ENCODE peak calls at places on chromosomes 12 and 14, in four cellular contexts. One of them, this sample, is unnamed.

GRCh38 chr12:47967461-47968430 is 4.3 kb downstream of the TMEM106C start:
- DNase-seq in IMR-90: peak; percentile 17
- DNase-seq in mesendoderm: no peak
- DNase-seq in trophoblast cell: no peak
- DNase-seq in this sample: peak; percentile 48

GRCh38 chr14:32083789-32084188 is 6.7 kb downstream of the ARHGAP5 start:
- DNase-seq in IMR-90: no peak
- DNase-seq in mesendoderm: no peak
- DNase-seq in trophoblast cell: no peak
- DNase-seq in this sample: no peak

GRCh38 chr12:1993341-1993740 is 10.9 kb downstream of the DCP1B start:
- DNase-seq in IMR-90: peak; percentile 98
- DNase-seq in mesendoderm: no peak
- DNase-seq in trophoblast cell: peak; percentile 1
- DNase-seq in this sample: peak; percentile 98

GRCh38 chr12:93990832-93991748 is 157.3 kb upstream of the PLXNC1 start:
- DNase-seq in IMR-90: peak; percentile 52
- DNase-seq in mesendoderm: peak; percentile 92
- DNase-seq in trophoblast cell: no peak
- DNase-seq in this sample: peak; percentile 43

GRCh38 chr14:20631821-20632389 is 9.6 kb downstream of the OR6S1 start:
- DNase-seq in IMR-90: peak; percentile 56
- DNase-seq in mesendoderm: peak; percentile 86
- DNase-seq in trophoblast cell: peak; percentile 40
- DNase-seq in this sample: peak; percentile 69

GRCh38 chr12:93318720-93319522 is 58.8 kb upstream of the NUDT4 start:
- DNase-seq in IMR-90: no peak
- DNase-seq in mesendoderm: no peak
- DNase-seq in trophoblast cell: no peak
- DNase-seq in this sample: no peak

GRCh38 chr14:20781805-20782204 is 737 bp downstream of the RNASE6 start:
- DNase-seq in IMR-90: no peak
- DNase-seq in mesendoderm: no peak
- DNase-seq in trophoblast cell: no peak
- DNase-seq in this sample: no peak

GRCh38 chr14:34038358-34039057 is 87.6 kb upstream of the EGLN3 start:
- DNase-seq in IMR-90: no peak
- DNase-seq in mesendoderm: no peak
- DNase-seq in trophoblast cell: peak; percentile 30
- DNase-seq in this sample: no peak

GRCh38 chr12:122458105-122459035 is 35.9 kb upstream of the CLIP1 start:
- DNase-seq in IMR-90: no peak
- DNase-seq in mesendoderm: no peak
- DNase-seq in trophoblast cell: no peak
- DNase-seq in this sample: no peak

GRCh38 chr12:120847392-120848157 is 56.6 kb downstream of the SPPL3 start:
- DNase-seq in IMR-90: no peak
- DNase-seq in mesendoderm: no peak
- DNase-seq in trophoblast cell: no peak
- DNase-seq in this sample: no peak

GRCh38 chr12:48940181-48940580 is 14.9 kb upstream of the FKBP11 start:
- DNase-seq in IMR-90: peak; percentile 26
- DNase-seq in mesendoderm: no peak
- DNase-seq in trophoblast cell: no peak
- DNase-seq in this sample: no peak

GRCh38 chr12:4268549-4269181 is 4.9 kb upstream of the CCND2 start:
- DNase-seq in IMR-90: no peak
- DNase-seq in mesendoderm: no peak
- DNase-seq in trophoblast cell: no peak
- DNase-seq in this sample: peak; percentile 34

GRCh38 chr14:100190126-100190525 is 30.7 kb upstream of the DEGS2 start:
- DNase-seq in IMR-90: no peak
- DNase-seq in mesendoderm: no peak
- DNase-seq in trophoblast cell: no peak
- DNase-seq in this sample: no peak

GRCh38 chr14:100192672-100193416 is 33.4 kb upstream of the DEGS2 start:
- DNase-seq in IMR-90: peak; percentile 91
- DNase-seq in mesendoderm: peak; percentile 99
- DNase-seq in trophoblast cell: peak; percentile 100
- DNase-seq in this sample: peak; percentile 96

GRCh38 chr14:100191584-100192249 is 32.3 kb upstream of the DEGS2 start:
- DNase-seq in IMR-90: no peak
- DNase-seq in mesendoderm: no peak
- DNase-seq in trophoblast cell: no peak
- DNase-seq in this sample: no peak

GRCh38 chr14:100193417-100194357 is 34.2 kb upstream of the DEGS2 start:
- DNase-seq in IMR-90: no peak
- DNase-seq in mesendoderm: no peak
- DNase-seq in trophoblast cell: no peak
- DNase-seq in this sample: no peak

DNA sequence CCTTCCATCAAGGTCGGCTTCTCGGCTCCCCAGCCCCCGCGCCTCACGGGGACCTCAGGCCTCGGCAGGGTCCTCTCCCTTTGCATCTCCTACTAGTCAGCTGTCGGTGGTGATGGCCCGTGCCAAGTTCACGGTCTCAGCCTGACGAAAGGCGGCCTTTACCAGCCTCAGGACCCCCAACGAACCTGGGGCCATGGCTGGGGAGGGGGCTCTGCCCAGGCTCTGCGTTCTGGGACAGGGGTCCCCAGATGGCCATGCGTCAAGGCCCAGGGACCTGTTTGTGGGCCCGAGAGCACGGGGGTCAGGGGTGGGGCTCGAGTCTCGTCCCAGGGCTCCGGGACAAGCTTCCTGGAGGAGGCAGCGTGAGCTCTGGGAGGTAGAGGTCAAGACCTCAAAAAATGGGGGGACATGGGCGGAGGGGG is 32.8 kb upstream of the DEGS2 start:
- DNase-seq in IMR-90: no peak
- DNase-seq in mesendoderm: no peak
- DNase-seq in trophoblast cell: no peak
- DNase-seq in this sample: no peak
- H3K4me3 ChIP-seq in IMR-90: peak overlapping the region; percentile 52
- H3K4me3 ChIP-seq in mesendoderm: no peak overlapping the region
- H3K4me3 ChIP-seq in trophoblast cell: peak overlapping the region; percentile 51
- H3K4me3 ChIP-seq in this sample: peak overlapping the region; percentile 79

DNA sequence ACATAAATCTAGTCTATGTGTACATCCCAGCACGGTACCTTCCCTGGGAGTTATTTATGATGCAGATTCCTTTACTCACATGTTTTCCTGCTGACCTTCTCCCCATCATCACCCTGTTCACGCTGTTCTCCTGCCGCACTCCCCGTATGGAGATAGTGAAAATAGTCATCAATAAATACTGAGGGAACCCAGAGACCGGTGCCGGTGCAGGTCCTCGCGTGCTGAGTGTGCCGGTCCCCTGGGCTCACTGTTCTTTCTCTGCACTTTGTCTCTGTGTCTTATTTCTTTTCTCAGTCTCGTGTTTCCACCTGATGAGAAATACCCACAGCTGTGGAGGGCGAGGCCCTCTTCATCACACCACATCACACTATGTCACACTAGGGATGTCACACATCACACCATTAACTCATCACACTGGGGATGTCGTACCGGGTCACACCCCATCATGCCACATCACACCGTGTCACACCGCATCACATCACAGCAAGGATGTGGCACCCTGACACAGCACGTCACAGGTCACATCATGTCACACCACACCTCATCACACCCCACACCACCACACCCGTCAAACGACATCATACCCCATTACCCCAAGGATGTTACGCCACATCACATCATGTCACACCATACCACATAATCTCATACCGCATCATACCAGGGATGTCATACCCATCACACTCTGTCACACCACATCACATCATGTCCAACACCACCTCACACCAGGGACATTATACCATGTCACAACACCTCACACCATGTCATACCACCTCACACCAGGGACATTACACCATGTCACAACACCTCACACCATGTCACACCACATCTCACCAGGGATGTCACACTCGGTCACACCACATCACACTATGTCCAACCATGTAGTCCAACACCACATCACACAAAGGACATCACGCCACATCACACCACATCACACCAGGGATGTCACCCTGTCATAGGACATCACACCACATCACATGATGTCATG is 207.0 kb downstream of the TMEM121 start:
- DNase-seq in IMR-90: no peak
- DNase-seq in mesendoderm: no peak
- DNase-seq in trophoblast cell: no peak
- DNase-seq in this sample: no peak
- H3K23ac ChIP-seq in IMR-90: no peak overlapping the region
- H3K23ac ChIP-seq in mesendoderm: no peak overlapping the region
- H3K23ac ChIP-seq in trophoblast cell: peak overlapping the region; percentile 5
- H3K23ac ChIP-seq in this sample: no peak overlapping the region

GRCh38 chr12:69332815-69333358 is 15.3 kb upstream of the LYZ start:
- DNase-seq in IMR-90: no peak
- DNase-seq in mesendoderm: no peak
- DNase-seq in trophoblast cell: no peak
- DNase-seq in this sample: no peak

GRCh38 chr12:69330475-69331473 is 17.4 kb upstream of the LYZ start:
- DNase-seq in IMR-90: peak; percentile 1
- DNase-seq in mesendoderm: peak; percentile 64
- DNase-seq in trophoblast cell: no peak
- DNase-seq in this sample: peak; percentile 24

GRCh38 chr12:69331482-69331845 is 16.7 kb upstream of the LYZ start:
- DNase-seq in IMR-90: no peak
- DNase-seq in mesendoderm: no peak
- DNase-seq in trophoblast cell: no peak
- DNase-seq in this sample: no peak

GRCh38 chr12:69334138-69334537 is 14.0 kb upstream of the LYZ start:
- DNase-seq in IMR-90: no peak
- DNase-seq in mesendoderm: no peak
- DNase-seq in trophoblast cell: no peak
- DNase-seq in this sample: no peak

DNA sequence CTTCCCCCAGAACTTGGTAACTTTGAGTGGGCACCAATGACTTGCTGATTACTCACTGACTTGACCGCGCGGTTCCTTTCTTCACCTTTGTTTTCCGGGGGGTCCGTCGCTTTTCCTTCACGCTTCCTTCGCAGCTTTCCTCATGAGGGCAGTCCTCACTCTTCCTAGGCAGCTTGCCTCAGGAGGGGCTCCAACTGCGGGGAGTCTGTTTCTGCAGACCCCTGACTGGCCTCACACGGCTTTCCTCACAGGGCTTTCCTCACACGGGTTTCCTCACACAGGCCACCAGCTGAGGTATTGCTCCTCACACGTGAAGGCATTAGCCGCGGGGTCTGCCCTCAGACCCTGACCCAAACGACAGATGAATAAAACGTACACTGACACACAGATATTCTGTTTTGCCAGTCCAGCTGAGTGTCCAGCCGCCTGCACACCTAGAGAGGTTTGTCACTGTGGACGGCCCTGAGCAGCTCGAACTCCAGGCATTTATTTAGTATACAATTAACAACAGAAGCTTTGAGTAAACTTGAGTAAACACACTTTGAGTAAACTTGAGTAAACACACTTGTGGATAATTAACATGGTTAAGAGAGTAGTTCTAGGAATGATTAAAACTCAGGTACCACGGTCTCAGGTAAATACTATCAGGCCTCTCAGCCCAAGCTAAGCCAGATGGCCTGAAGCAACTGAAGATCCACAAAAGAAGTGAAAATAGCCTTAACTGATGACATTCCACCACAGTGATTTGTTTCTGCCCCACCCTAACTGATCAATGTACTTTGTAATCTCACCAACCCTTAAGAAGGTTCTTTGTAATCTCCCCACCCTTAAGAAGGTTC is 16.1 kb upstream of the LYZ start:
- DNase-seq in IMR-90: no peak
- DNase-seq in mesendoderm: peak; percentile 42
- DNase-seq in trophoblast cell: no peak
- DNase-seq in this sample: no peak
- H3K4me3 ChIP-seq in IMR-90: no peak overlapping the region
- H3K4me3 ChIP-seq in mesendoderm: no peak overlapping the region
- H3K4me3 ChIP-seq in trophoblast cell: no peak overlapping the region
- H3K4me3 ChIP-seq in this sample: peak overlapping the region; percentile 77

GRCh38 chr12:124713436-124714082 is 146.1 kb upstream of the NCOR2 start:
- DNase-seq in IMR-90: peak; percentile 89
- DNase-seq in mesendoderm: no peak
- DNase-seq in trophoblast cell: peak; percentile 56
- DNase-seq in this sample: peak; percentile 98

GRCh38 chr12:124718052-124718451 is 145.6 kb downstream of the SCARB1 start:
- DNase-seq in IMR-90: no peak
- DNase-seq in mesendoderm: no peak
- DNase-seq in trophoblast cell: no peak
- DNase-seq in this sample: no peak

GRCh38 chr12:124718458-124718857 is 145.2 kb downstream of the SCARB1 start:
- DNase-seq in IMR-90: no peak
- DNase-seq in mesendoderm: no peak
- DNase-seq in trophoblast cell: no peak
- DNase-seq in this sample: no peak

GRCh38 chr12:124715121-124715990 is 147.9 kb upstream of the NCOR2 start:
- DNase-seq in IMR-90: peak; percentile 35
- DNase-seq in mesendoderm: no peak
- DNase-seq in trophoblast cell: peak; percentile 80
- DNase-seq in this sample: no peak

GRCh38 chr12:124716208-124717141 is 147.2 kb downstream of the SCARB1 start:
- DNase-seq in IMR-90: no peak
- DNase-seq in mesendoderm: no peak
- DNase-seq in trophoblast cell: no peak
- DNase-seq in this sample: no peak
- H3K23ac ChIP-seq in IMR-90: no peak overlapping the region
- H3K23ac ChIP-seq in mesendoderm: no peak overlapping the region
- H3K23ac ChIP-seq in trophoblast cell: no peak overlapping the region
- H3K23ac ChIP-seq in this sample: no peak overlapping the region

This sample was measured in mesenchymal stem cell.